ENCODE peak calls at places on chromosomes 1 and 21, in ten cellular contexts. One of them, this sample, is unnamed.

GRCh38 chr1:75130312-75130677 is 3.9 kb upstream of the LHX8 start:
- DNase-seq in heart left ventricle: no peak
- DNase-seq in AG09309: no peak
- DNase-seq in AG04450: no peak
- DNase-seq in body of pancreas: no peak
- DNase-seq in fibroblast of mammary gland: no peak
- DNase-seq in fibroblast of lung: no peak
- DNase-seq in thoracic aorta: no peak
- DNase-seq in SK-N-SH: peak
- DNase-seq in foreskin fibroblast: no peak
- DNase-seq in this sample: no peak

GRCh38 chr1:14945132-14946010 is 208.2 kb upstream of the TMEM51 start:
- DNase-seq in AG09309: peak
- DNase-seq in foreskin fibroblast: peak
- DNase-seq in fibroblast of mammary gland: peak
- DNase-seq in thoracic aorta: peak
- DNase-seq in SK-N-SH: peak
- DNase-seq in heart left ventricle: peak
- DNase-seq in fibroblast of lung: peak
- DNase-seq in body of pancreas: peak
- DNase-seq in AG04450: peak
- DNase-seq in this sample: peak

GRCh38 chr1:192904438-192904895 is 95.6 kb downstream of the RGS2 start:
- DNase-seq in fibroblast of lung: peak
- DNase-seq in AG09309: peak
- DNase-seq in body of pancreas: peak
- DNase-seq in thoracic aorta: peak
- DNase-seq in fibroblast of mammary gland: peak
- DNase-seq in heart left ventricle: peak
- DNase-seq in AG04450: peak
- DNase-seq in foreskin fibroblast: peak
- DNase-seq in SK-N-SH: no peak
- DNase-seq in this sample: peak

GRCh38 chr1:4803335-4803734 is 148.9 kb downstream of the AJAP1 start:
- DNase-seq in body of pancreas: no peak
- DNase-seq in thoracic aorta: no peak
- DNase-seq in SK-N-SH: no peak
- DNase-seq in AG09309: no peak
- DNase-seq in AG04450: no peak
- DNase-seq in fibroblast of lung: no peak
- DNase-seq in foreskin fibroblast: no peak
- DNase-seq in heart left ventricle: no peak
- DNase-seq in fibroblast of mammary gland: no peak
- DNase-seq in this sample: no peak

GRCh38 chr21:46667191-46667734 is 31.8 kb downstream of the PRMT2 start:
- DNase-seq in AG04450: no peak
- DNase-seq in thoracic aorta: no peak
- DNase-seq in fibroblast of mammary gland: peak
- DNase-seq in fibroblast of lung: peak
- DNase-seq in heart left ventricle: no peak
- DNase-seq in SK-N-SH: peak
- DNase-seq in AG09309: no peak
- DNase-seq in foreskin fibroblast: peak
- DNase-seq in body of pancreas: no peak
- DNase-seq in this sample: no peak

GRCh38 chr1:59150537-59151386 is 146.1 kb upstream of the FGGY start:
- DNase-seq in thoracic aorta: peak
- DNase-seq in foreskin fibroblast: peak
- DNase-seq in AG09309: peak
- DNase-seq in fibroblast of lung: peak
- DNase-seq in AG04450: peak
- DNase-seq in body of pancreas: peak
- DNase-seq in fibroblast of mammary gland: peak
- DNase-seq in SK-N-SH: peak
- DNase-seq in heart left ventricle: peak
- DNase-seq in this sample: peak

GRCh38 chr1:218346391-218347204 is 1.5 kb downstream of the TGFB2 start:
- DNase-seq in fibroblast of mammary gland: peak
- DNase-seq in heart left ventricle: peak
- DNase-seq in AG04450: no peak
- DNase-seq in AG09309: no peak
- DNase-seq in SK-N-SH: no peak
- DNase-seq in body of pancreas: peak
- DNase-seq in fibroblast of lung: peak
- DNase-seq in foreskin fibroblast: peak
- DNase-seq in thoracic aorta: no peak
- DNase-seq in this sample: no peak

GRCh38 chr1:36948147-36948546 is 86.2 kb downstream of the GRIK3 start:
- DNase-seq in thoracic aorta: no peak
- DNase-seq in SK-N-SH: no peak
- DNase-seq in fibroblast of lung: no peak
- DNase-seq in heart left ventricle: no peak
- DNase-seq in AG04450: no peak
- DNase-seq in foreskin fibroblast: no peak
- DNase-seq in body of pancreas: no peak
- DNase-seq in AG09309: no peak
- DNase-seq in fibroblast of mammary gland: no peak
- DNase-seq in this sample: no peak

GRCh38 chr1:206921772-206922265 is at the start of gene FCMR:
- DNase-seq in fibroblast of lung: no peak
- DNase-seq in AG04450: no peak
- DNase-seq in heart left ventricle: peak
- DNase-seq in fibroblast of mammary gland: no peak
- DNase-seq in SK-N-SH: no peak
- DNase-seq in AG09309: no peak
- DNase-seq in foreskin fibroblast: no peak
- DNase-seq in thoracic aorta: no peak
- DNase-seq in body of pancreas: no peak
- DNase-seq in this sample: no peak

GRCh38 chr1:207848234-207848633 is 62.7 kb downstream of the CD34 start:
- DNase-seq in body of pancreas: peak
- DNase-seq in foreskin fibroblast: peak
- DNase-seq in heart left ventricle: peak
- DNase-seq in fibroblast of mammary gland: peak
- DNase-seq in AG09309: no peak
- DNase-seq in fibroblast of lung: peak
- DNase-seq in AG04450: no peak
- DNase-seq in thoracic aorta: no peak
- DNase-seq in SK-N-SH: no peak
- DNase-seq in this sample: no peak

GRCh38 chr1:3133671-3134070 is 64.7 kb downstream of the PRDM16 start:
- DNase-seq in fibroblast of mammary gland: no peak
- DNase-seq in SK-N-SH: no peak
- DNase-seq in heart left ventricle: no peak
- DNase-seq in foreskin fibroblast: no peak
- DNase-seq in AG04450: no peak
- DNase-seq in thoracic aorta: no peak
- DNase-seq in body of pancreas: peak
- DNase-seq in fibroblast of lung: peak
- DNase-seq in AG09309: no peak
- DNase-seq in this sample: no peak

DNA sequence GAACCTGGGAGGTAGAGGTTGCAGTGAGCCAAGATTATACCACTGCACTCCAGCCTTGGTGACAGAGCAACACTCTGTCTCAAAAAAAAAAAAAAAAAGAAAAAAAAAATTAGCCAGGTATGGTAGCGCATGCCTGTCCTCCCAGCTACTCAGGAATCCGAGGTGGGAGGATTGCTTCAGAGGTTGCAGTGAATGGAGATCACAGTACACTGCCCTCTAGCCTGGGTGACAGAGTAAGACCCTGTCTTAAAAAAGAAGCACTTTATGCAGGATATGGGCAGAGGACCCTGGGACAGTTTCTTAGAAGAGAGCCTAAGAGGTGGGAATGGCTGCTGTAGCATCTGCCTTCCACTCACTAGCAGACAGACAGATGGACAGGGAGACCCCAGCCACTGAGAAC is 23.0 kb downstream of the IQGAP3 start:
- DNase-seq in SK-N-SH: no peak
- DNase-seq in AG09309: no peak
- DNase-seq in AG04450: no peak
- DNase-seq in thoracic aorta: no peak
- DNase-seq in fibroblast of mammary gland: no peak
- DNase-seq in heart left ventricle: no peak
- DNase-seq in body of pancreas: no peak
- DNase-seq in foreskin fibroblast: no peak
- DNase-seq in fibroblast of lung: no peak
- DNase-seq in this sample: no peak
- TF ChIP-seq CTCF in SK-N-SH: no peak
- TF ChIP-seq CTCF in AG09309: no peak
- TF ChIP-seq CTCF in AG04450: no peak
- TF ChIP-seq CTCF in thoracic aorta: no peak
- TF ChIP-seq CTCF in fibroblast of mammary gland: no peak
- TF ChIP-seq CTCF in heart left ventricle: no peak
- TF ChIP-seq CTCF in body of pancreas: no peak
- TF ChIP-seq CTCF in foreskin fibroblast: no peak
- TF ChIP-seq CTCF in fibroblast of lung: no peak
- TF ChIP-seq CTCF in this sample: no peak

DNA sequence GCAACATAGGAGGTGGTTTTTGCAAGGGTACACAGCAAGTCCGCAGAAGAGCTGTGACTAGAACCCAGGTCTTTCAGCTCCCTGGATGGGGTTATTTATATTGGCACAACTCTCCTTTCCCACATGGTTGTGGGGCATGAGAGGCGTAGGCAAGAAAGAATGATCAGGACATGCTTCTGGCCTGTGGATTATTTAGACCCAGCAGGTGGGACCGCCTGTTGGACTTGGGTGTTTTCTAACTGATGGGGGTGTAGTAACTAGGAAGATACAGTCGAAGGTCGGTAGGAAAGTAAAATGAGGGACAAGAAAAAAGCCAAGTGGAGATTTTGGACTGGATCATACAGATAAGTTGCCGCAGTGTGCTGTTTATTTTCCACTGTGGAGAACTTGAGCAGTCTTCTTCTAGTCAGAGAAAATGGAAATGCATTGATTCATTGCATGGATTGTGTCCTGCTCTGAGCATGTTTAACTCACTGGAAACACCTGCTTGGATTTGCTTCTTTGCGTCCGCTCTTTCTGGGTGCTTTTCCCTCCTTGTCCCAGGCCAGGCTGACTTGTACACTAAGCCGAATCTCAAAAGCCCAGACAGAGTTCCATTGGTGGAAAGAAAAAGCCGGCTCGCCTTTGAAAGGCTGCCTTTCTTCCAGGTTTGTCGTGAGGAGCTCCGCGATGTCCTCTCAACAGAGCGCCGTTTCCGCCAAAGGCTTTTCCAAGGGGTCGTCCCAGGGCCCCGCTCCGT is 602 bp downstream of the CRCT1 start:
- DNase-seq in heart left ventricle: no peak
- DNase-seq in fibroblast of lung: no peak
- DNase-seq in body of pancreas: no peak
- DNase-seq in AG09309: no peak
- DNase-seq in foreskin fibroblast: no peak
- DNase-seq in SK-N-SH: no peak
- DNase-seq in AG04450: no peak
- DNase-seq in fibroblast of mammary gland: no peak
- DNase-seq in thoracic aorta: no peak
- DNase-seq in this sample: no peak
- H3K4me3 ChIP-seq in heart left ventricle: peak
- H3K4me3 ChIP-seq in fibroblast of lung: peak
- H3K4me3 ChIP-seq in body of pancreas: no peak
- H3K4me3 ChIP-seq in AG09309: no peak
- H3K4me3 ChIP-seq in foreskin fibroblast: no peak
- H3K4me3 ChIP-seq in SK-N-SH: peak
- H3K4me3 ChIP-seq in AG04450: no peak
- H3K4me3 ChIP-seq in fibroblast of mammary gland: no peak
- H3K4me3 ChIP-seq in thoracic aorta: peak
- H3K4me3 ChIP-seq in this sample: no peak

GRCh38 chr1:18581420-18581880 is 49.2 kb upstream of the PAX7 start:
- DNase-seq in SK-N-SH: peak
- DNase-seq in fibroblast of mammary gland: peak
- DNase-seq in AG09309: no peak
- DNase-seq in heart left ventricle: no peak
- DNase-seq in thoracic aorta: no peak
- DNase-seq in AG04450: no peak
- DNase-seq in foreskin fibroblast: peak
- DNase-seq in fibroblast of lung: no peak
- DNase-seq in body of pancreas: peak
- DNase-seq in this sample: no peak

GRCh38 chr1:18582890-18583289 is 47.8 kb upstream of the PAX7 start:
- DNase-seq in foreskin fibroblast: no peak
- DNase-seq in AG09309: no peak
- DNase-seq in body of pancreas: no peak
- DNase-seq in thoracic aorta: no peak
- DNase-seq in SK-N-SH: no peak
- DNase-seq in fibroblast of mammary gland: no peak
- DNase-seq in heart left ventricle: no peak
- DNase-seq in AG04450: no peak
- DNase-seq in fibroblast of lung: no peak
- DNase-seq in this sample: no peak

GRCh38 chr1:18580087-18580486 is 50.6 kb upstream of the PAX7 start:
- DNase-seq in fibroblast of mammary gland: no peak
- DNase-seq in thoracic aorta: no peak
- DNase-seq in fibroblast of lung: no peak
- DNase-seq in foreskin fibroblast: no peak
- DNase-seq in AG04450: no peak
- DNase-seq in heart left ventricle: no peak
- DNase-seq in AG09309: no peak
- DNase-seq in SK-N-SH: no peak
- DNase-seq in body of pancreas: no peak
- DNase-seq in this sample: no peak

GRCh38 chr1:18578271-18578670 is 52.4 kb upstream of the PAX7 start:
- DNase-seq in fibroblast of lung: no peak
- DNase-seq in body of pancreas: no peak
- DNase-seq in heart left ventricle: no peak
- DNase-seq in SK-N-SH: no peak
- DNase-seq in AG09309: no peak
- DNase-seq in thoracic aorta: no peak
- DNase-seq in AG04450: no peak
- DNase-seq in fibroblast of mammary gland: no peak
- DNase-seq in foreskin fibroblast: no peak
- DNase-seq in this sample: no peak

GRCh38 chr1:18580676-18581419 is 49.8 kb upstream of the PAX7 start:
- DNase-seq in thoracic aorta: no peak
- DNase-seq in AG04450: no peak
- DNase-seq in SK-N-SH: no peak
- DNase-seq in heart left ventricle: no peak
- DNase-seq in foreskin fibroblast: no peak
- DNase-seq in AG09309: no peak
- DNase-seq in body of pancreas: peak
- DNase-seq in fibroblast of mammary gland: no peak
- DNase-seq in fibroblast of lung: no peak
- DNase-seq in this sample: no peak
- TF ChIP-seq CTCF in thoracic aorta: no peak
- TF ChIP-seq CTCF in AG04450: no peak
- TF ChIP-seq CTCF in SK-N-SH: no peak
- TF ChIP-seq CTCF in heart left ventricle: no peak
- TF ChIP-seq CTCF in foreskin fibroblast: no peak
- TF ChIP-seq CTCF in AG09309: no peak
- TF ChIP-seq CTCF in body of pancreas: no peak
- TF ChIP-seq CTCF in fibroblast of mammary gland: no peak
- TF ChIP-seq CTCF in fibroblast of lung: no peak
- TF ChIP-seq CTCF in this sample: no peak

GRCh38 chr1:31548899-31549806 is 27.2 kb upstream of the TINAGL1 start:
- DNase-seq in AG09309: no peak
- DNase-seq in fibroblast of lung: peak
- DNase-seq in fibroblast of mammary gland: peak
- DNase-seq in foreskin fibroblast: peak
- DNase-seq in heart left ventricle: peak
- DNase-seq in thoracic aorta: peak
- DNase-seq in body of pancreas: peak
- DNase-seq in SK-N-SH: peak
- DNase-seq in AG04450: peak
- DNase-seq in this sample: peak
- H3K4me3 ChIP-seq in AG09309: peak
- H3K4me3 ChIP-seq in fibroblast of lung: peak
- H3K4me3 ChIP-seq in fibroblast of mammary gland: peak
- H3K4me3 ChIP-seq in foreskin fibroblast: peak
- H3K4me3 ChIP-seq in heart left ventricle: no peak
- H3K4me3 ChIP-seq in thoracic aorta: peak
- H3K4me3 ChIP-seq in body of pancreas: no peak
- H3K4me3 ChIP-seq in SK-N-SH: no peak
- H3K4me3 ChIP-seq in AG04450: peak
- H3K4me3 ChIP-seq in this sample: peak

GRCh38 chr1:200262326-200262965 is 147.4 kb downstream of the ZNF281 start:
- DNase-seq in fibroblast of mammary gland: no peak
- DNase-seq in SK-N-SH: no peak
- DNase-seq in AG04450: no peak
- DNase-seq in fibroblast of lung: no peak
- DNase-seq in heart left ventricle: no peak
- DNase-seq in thoracic aorta: no peak
- DNase-seq in body of pancreas: no peak
- DNase-seq in foreskin fibroblast: no peak
- DNase-seq in AG09309: no peak
- DNase-seq in this sample: no peak
- TF ChIP-seq CTCF in fibroblast of mammary gland: peak
- TF ChIP-seq CTCF in SK-N-SH: peak
- TF ChIP-seq CTCF in AG04450: no peak
- TF ChIP-seq CTCF in fibroblast of lung: no peak
- TF ChIP-seq CTCF in heart left ventricle: no peak
- TF ChIP-seq CTCF in thoracic aorta: no peak
- TF ChIP-seq CTCF in body of pancreas: no peak
- TF ChIP-seq CTCF in foreskin fibroblast: no peak
- TF ChIP-seq CTCF in AG09309: no peak
- TF ChIP-seq CTCF in this sample: no peak